ENCODE peak calls at places on chromosomes 7 and 10, in nine cellular contexts. X is H1, S is heart left ventricle, W is spleen, F is BE2C, E is MM.1S, R is psoas muscle, Y is foreskin fibroblast, N is heart right ventricle. Z is an unnamed sample.

GRCh38 chr7:44065431-44066110 is at the start of gene PGAM2:
- DNase-seq in W (peak), F (peak), N (peak), R (peak), E (no peak), Y (peak), X (no peak), S (peak), Z (no peak)

GRCh38 chr7:92768501-92769360 is 67.6 kb downstream of the CDK6 start:
- DNase-seq in W (no peak), R (no peak), E (peak), X (no peak), N (no peak), Y (peak), F (peak), S (no peak), Z (no peak)

GRCh38 chr10:48945441-48946143 is 6.0 kb upstream of the LRRC18 start:
- DNase-seq in N (no peak), F (no peak), E (no peak), R (no peak), S (no peak), X (no peak), W (no peak), Y (no peak), Z (no peak)

GRCh38 chr7:75596727-75597614 is 104.9 kb downstream of the SPDYE5 start:
- DNase-seq in R (no peak), X (no peak), Y (peak), F (no peak), E (no peak), W (no peak), S (no peak), N (no peak), Z (no peak)

GRCh38 chr7:5231116-5231515 is 41.1 kb downstream of the WIPI2 start:
- DNase-seq in S (no peak), Y (no peak), X (no peak), N (no peak), W (peak), E (no peak), R (no peak), F (no peak), Z (no peak)

GRCh38 chr10:112895292-112895691 is 54.8 kb upstream of the TCF7L2 start:
- DNase-seq in X (no peak), Y (no peak), W (no peak), N (no peak), R (no peak), F (no peak), E (no peak), S (no peak), Z (no peak)

GRCh38 chr7:28684729-28685211 is 272.5 kb downstream of the CREB5 start:
- DNase-seq in N (no peak), X (no peak), Y (no peak), F (no peak), E (no peak), S (no peak), R (no peak), W (peak), Z (no peak)

GRCh38 chr7:80412842-80413241 is 99.0 kb downstream of the GNAT3 start:
- DNase-seq in N (no peak), S (no peak), R (no peak), X (no peak), F (no peak), W (no peak), Y (peak), E (no peak), Z (no peak)

GRCh38 chr10:52187521-52188258 is 126.4 kb upstream of the DKK1 start:
- DNase-seq in N (no peak), E (no peak), S (no peak), X (no peak), Y (no peak), R (no peak), W (no peak), F (no peak), Z (no peak)

GRCh38 chr10:76509501-76509900 is 1078.1 kb downstream of the LRMDA start:
- DNase-seq in E (no peak), S (no peak), Y (no peak), X (no peak), R (no peak), F (no peak), N (no peak), W (no peak), Z (no peak)

GRCh38 chr7:97513326-97513725 is 218.6 kb upstream of the TAC1 start:
- DNase-seq in E (no peak), W (no peak), F (no peak), R (no peak), X (no peak), S (no peak), Y (no peak), N (no peak), Z (no peak)

GRCh38 chr7:127949670-127950069 is 81.6 kb downstream of the LRRC4 start:
- DNase-seq in W (no peak), E (peak), X (no peak), N (no peak), Y (no peak), R (no peak), S (no peak), F (no peak), Z (no peak)

GRCh38 chr10:68560916-68561691 is 967 bp downstream of the TET1 start:
- DNase-seq in X (no peak), E (peak), N (peak), W (no peak), S (peak), Y (peak), R (peak), F (peak), Z (no peak)

GRCh38 chr10:15210521-15210920 is 42.0 kb upstream of the NMT2 start:
- DNase-seq in N (no peak), W (no peak), F (no peak), E (no peak), X (no peak), S (no peak), R (no peak), Y (no peak), Z (no peak)

GRCh38 chr10:114437456-114438292 is 33.4 kb upstream of the AFAP1L2 start:
- DNase-seq in R (no peak), E (peak), S (no peak), N (no peak), Y (peak), F (no peak), W (no peak), X (no peak), Z (no peak)

GRCh38 chr7:84017653-84018052 is 176.9 kb downstream of the SEMA3A start:
- DNase-seq in F (no peak), S (no peak), E (no peak), X (no peak), N (no peak), W (no peak), R (no peak), Y (no peak), Z (no peak)

GRCh38 chr10:101223274-101224059 is 5.8 kb downstream of the LBX1 start:
- DNase-seq in E (no peak), F (no peak), S (no peak), N (no peak), R (no peak), X (no peak), Y (no peak), W (no peak), Z (no peak)

DNA sequence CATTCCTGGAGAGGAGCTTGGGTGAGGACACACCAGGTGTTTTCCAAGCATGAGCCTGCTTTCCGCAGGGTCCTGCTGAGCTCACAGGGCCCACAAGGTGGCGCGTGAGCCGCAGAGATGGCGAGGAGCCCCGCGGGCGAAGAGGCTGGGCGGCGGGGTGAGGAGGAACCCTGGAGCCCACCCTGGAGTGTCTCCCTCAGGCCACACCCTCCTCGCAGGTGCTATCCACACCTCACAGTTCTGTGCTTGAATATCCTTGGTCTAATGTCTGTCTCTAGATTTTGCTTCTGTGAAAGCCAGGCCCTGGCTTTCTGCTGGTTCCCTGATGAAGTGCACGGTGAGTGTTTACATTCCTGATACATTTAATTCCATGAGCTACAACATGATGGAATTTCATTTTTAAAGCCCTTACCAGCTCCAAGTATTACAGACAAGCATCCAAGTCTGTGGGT is 433.6 kb downstream of the ACTR3B start:
- DNase-seq in W (no peak), R (no peak), F (peak), S (no peak), E (peak), X (peak), Y (no peak), N (no peak), Z (no peak)
- TF ChIP-seq CTCF in W (peak), R (peak), F (peak), S (peak), E (peak), X (peak), Y (no peak), N (peak), Z (peak)

GRCh38 chr10:65571011-65571570 is 1354.7 kb upstream of the LRRTM3 start:
- DNase-seq in W (no peak), X (no peak), E (no peak), N (no peak), R (no peak), Y (peak), S (no peak), F (peak), Z (no peak)

GRCh38 chr10:65566906-65567305 is 1358.9 kb upstream of the LRRTM3 start:
- DNase-seq in E (no peak), S (no peak), R (no peak), N (no peak), Y (no peak), F (no peak), X (no peak), W (no peak), Z (no peak)

GRCh38 chr10:65565246-65565645 is 1360.6 kb upstream of the LRRTM3 start:
- DNase-seq in Y (no peak), F (no peak), R (no peak), S (no peak), E (no peak), N (no peak), W (no peak), X (no peak), Z (no peak)

DNA sequence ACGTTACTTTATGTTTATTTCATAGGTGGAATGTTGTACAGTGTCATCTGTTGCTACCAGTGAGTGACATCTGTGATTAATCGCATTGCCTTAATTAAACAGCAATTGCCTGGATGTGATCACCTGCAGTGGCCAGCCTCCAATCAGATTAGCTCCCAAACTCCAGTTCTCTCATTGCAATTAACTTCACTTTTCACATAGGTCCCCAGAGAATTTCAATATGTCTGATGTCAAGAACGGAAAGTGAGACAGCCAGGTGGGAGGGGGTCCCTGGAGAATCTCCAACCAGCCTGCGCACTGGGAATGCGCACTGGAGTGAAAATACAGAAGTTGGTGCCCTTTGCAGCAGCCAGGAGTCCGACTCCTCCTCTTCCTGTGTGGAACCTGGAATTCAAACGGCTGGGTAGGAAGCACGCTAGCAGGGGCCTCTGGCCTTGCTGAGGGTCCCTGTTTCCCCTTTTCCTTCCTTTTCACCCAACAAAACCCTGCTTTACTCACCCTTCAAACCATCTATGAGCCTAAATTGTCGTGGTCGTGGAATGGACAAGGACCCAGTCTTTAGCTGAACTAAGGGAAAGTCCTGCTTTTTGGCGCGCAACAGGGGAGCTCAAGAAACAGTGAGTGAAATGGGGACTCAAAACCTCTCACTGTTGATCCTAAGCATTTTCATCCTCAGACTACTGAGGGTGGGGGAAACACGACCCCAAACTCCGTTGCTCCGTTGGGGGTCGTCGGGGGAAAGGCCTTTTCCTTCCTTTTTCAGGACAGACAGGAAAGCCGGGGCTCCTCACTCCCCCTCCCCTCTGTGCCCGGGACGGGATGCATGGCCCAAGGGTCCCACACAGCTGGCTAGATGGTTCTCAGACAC is 1355.5 kb upstream of the LRRTM3 start:
- DNase-seq in W (peak), X (peak), N (peak), S (peak), Y (peak), E (no peak), F (peak), R (peak), Z (no peak)
- H3K4me3 ChIP-seq in W (peak), X (peak), N (peak), S (peak), Y (peak), E (no peak), F (peak), R (peak), Z (peak)

DNA sequence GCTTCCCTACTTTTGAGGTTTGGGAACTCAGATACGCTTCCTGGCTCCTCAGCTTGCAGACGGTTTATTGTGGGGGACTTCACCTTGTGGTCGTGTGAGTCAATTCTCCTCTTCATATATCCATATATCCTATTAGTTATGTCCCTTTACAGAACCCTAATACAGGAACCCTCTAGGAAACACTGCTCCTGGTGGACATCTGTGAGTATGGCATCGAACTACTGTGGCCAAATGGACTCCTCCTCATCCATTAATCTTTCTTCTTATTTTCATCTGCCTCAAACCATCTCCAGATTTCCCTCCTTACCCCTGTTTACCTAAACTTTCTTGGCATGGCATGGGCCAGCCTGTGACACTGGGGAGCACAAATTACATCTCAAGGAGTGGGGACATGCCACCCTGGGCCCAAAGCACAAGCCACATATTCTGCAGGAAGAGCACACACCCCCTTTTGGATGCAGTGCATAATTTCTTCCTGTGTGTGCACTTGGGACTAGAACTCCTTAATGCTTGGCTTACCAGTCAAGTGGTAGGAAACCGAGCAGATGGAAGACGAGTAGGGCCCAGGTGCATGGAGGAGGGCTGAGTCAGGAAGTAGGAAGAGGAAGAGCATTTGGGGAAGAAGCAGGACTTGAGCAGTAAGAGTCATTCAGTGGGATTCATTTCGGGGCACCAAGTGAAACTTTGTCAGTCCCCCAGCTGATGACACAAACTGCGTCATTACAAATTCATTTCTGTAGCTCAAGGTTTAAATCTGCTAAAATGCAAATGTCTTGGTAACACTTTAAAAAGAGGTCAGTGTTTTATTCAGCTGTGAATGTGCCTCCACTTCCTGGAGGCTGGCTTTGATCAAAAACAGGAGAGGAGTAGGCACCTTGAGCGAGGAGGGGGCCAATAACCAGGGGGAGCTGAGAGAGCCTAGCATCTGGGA is 80.8 kb upstream of the PLXNA4 start:
- DNase-seq in W (no peak), Y (peak), E (no peak), R (no peak), N (no peak), X (no peak), F (peak), S (no peak), Z (no peak)
- TF ChIP-seq CTCF in W (peak), Y (peak), E (peak), R (peak), N (peak), X (peak), F (peak), S (peak), Z (peak)

DNA sequence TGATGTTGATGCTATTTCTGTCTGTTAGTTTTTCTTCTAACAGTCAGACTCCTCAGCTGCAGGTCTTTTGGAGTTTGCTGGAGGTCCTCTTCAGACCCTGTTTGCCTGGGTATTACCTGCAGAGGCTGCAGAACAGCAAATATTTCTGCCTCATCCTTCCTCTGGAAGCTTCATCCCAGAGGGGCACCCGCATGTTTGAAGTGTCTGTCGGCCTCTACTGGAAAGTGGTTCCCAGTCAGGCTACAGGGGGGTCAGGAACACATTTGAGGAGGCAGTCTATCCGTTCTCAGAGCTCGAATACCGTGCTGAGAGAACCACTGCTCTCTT is 13.3 kb upstream of the CYP3A5 start:
- DNase-seq in X (no peak), Y (no peak), N (no peak), R (no peak), S (no peak), W (no peak), E (no peak), F (no peak), Z (no peak)
- H3K4me3 ChIP-seq in X (no peak), Y (no peak), N (no peak), R (no peak), S (no peak), W (no peak), E (no peak), F (no peak), Z (no peak)

DNA sequence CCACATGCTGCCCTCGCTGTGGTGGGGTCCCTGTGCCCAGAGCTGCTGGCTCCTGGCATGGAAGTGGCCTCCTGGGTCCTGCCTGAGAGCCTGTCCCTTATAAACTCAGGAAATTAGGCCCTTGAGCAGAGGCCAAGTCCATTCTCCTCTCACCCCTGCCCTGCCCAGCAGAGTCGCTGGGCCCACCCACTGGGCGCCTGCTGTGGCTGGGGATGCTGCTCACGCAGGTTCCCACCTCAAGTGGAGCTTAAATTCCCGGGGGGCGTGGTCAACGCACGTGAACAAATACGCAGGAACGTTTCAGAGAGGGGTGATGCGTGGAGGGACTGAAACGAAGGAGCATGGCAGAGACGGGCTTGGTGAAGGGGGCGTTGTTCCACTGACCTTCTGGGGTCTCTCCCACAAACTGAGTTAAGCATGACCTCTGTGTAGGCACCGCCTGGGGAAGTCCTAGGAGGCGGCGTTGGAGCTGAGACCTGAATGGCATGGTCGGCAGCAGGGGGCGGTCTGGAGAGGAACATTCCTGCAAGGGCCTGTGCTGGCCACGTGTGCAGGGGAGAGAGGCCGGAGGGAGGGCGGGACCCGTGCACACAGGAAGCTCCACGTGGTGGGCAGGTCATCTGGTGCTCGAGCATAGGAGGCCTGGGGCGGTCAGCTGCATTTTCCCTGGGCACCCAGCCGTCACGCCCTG is 27.9 kb downstream of the FAM20C start:
- DNase-seq in F (no peak), S (peak), W (no peak), X (no peak), R (no peak), E (no peak), Y (peak), N (no peak), Z (peak)
- TF ChIP-seq CTCF in F (no peak), S (no peak), W (no peak), X (peak), R (no peak), E (no peak), Y (no peak), N (no peak), Z (peak)

GRCh38 chr7:98641646-98642489 is 24.8 kb downstream of the NPTX2 start:
- DNase-seq in F (no peak), E (peak), N (no peak), Y (no peak), W (peak), R (no peak), X (no peak), S (no peak), Z (no peak)
- H3K4me3 ChIP-seq in F (no peak), E (peak), N (no peak), Y (no peak), W (no peak), R (no peak), X (no peak), S (no peak), Z (no peak)

GRCh38 chr7:142867097-142867378 is 12.2 kb downstream of the EPHB6 start:
- DNase-seq in W (no peak), F (no peak), X (no peak), R (no peak), N (no peak), Y (no peak), E (no peak), S (no peak), Z (no peak)
- TF ChIP-seq CTCF in W (no peak), F (no peak), X (no peak), R (no peak), N (no peak), Y (no peak), E (no peak), S (no peak), Z (no peak)

GRCh38 chr7:50564171-50564570 is 1.0 kb downstream of the DDC start:
- DNase-seq in N (no peak), Y (no peak), E (no peak), R (no peak), F (no peak), X (no peak), S (no peak), W (no peak), Z (no peak)
- H3K4me3 ChIP-seq in N (no peak), Y (no peak), E (no peak), R (no peak), F (no peak), X (no peak), S (no peak), W (no peak), Z (no peak)

GRCh38 chr10:22417736-22418268 is 72.5 kb downstream of the SPAG6 start:
- DNase-seq in X (no peak), N (no peak), Y (no peak), W (no peak), S (no peak), E (no peak), R (no peak), F (no peak), Z (no peak)

GRCh38 chr10:22415072-22415471 is 69.8 kb downstream of the SPAG6 start:
- DNase-seq in F (no peak), N (no peak), S (no peak), E (no peak), W (no peak), Y (no peak), R (no peak), X (no peak), Z (no peak)

GRCh38 chr10:22426653-22427052 is 81.4 kb downstream of the SPAG6 start:
- DNase-seq in F (no peak), Y (no peak), N (no peak), S (no peak), E (no peak), W (no peak), X (no peak), R (no peak), Z (no peak)

GRCh38 chr10:22420787-22421517 is 75.7 kb downstream of the SPAG6 start:
- DNase-seq in R (no peak), F (no peak), W (no peak), Y (peak), N (no peak), E (peak), X (no peak), S (no peak), Z (no peak)
- TF ChIP-seq CTCF in R (peak), F (peak), W (no peak), Y (no peak), N (peak), E (peak), X (no peak), S (no peak), Z (no peak)